ENCODE peak calls at places on chromosomes 7 and 10, in eight cellular contexts. T is GM10248; B is foreskin fibroblast; J is neural crest cell; P is ACHN; E is fibroblast of the aortic adventitia; F is heart right ventricle; Q is activated CD8-positive, alpha-beta memory T cell treated with anti-CD3 and anti-CD28 coated beads for 24 hours. D is an unnamed sample.
A peak's percentile ranks its signal among the peaks of the same experiment; 100 is the strongest.

GRCh38 chr7:39300276-39300675 is 265.9 kb upstream of the YAE1 start:
- DNase-seq in T (no peak), B (no peak), J (no peak), P (no peak), E (no peak), F (peak; percentile 17), Q (no peak), D (no peak)

GRCh38 chr7:26443761-26444160 is 152.1 kb downstream of the SNX10 start:
- DNase-seq in T (no peak), B (no peak), J (no peak), P (no peak), E (no peak), F (no peak), Q (no peak), D (no peak)

GRCh38 chr10:63494951-63495350 is 26.2 kb upstream of the REEP3 start:
- DNase-seq in T (no peak), B (no peak), J (no peak), P (no peak), E (no peak), F (no peak), Q (no peak), D (no peak)

GRCh38 chr7:32587431-32587948 is 92.2 kb downstream of the AVL9 start:
- DNase-seq in T (no peak), B (peak; percentile 79), J (no peak), P (peak; percentile 75), E (peak; percentile 64), F (no peak), Q (no peak), D (no peak)

GRCh38 chr7:151754142-151754590 is 122.7 kb downstream of the PRKAG2 start:
- DNase-seq in T (peak; percentile 64), B (peak; percentile 99), J (peak; percentile 73), P (peak; percentile 100), E (peak; percentile 99), F (peak; percentile 80), Q (no peak), D (no peak)

GRCh38 chr10:1182280-1183032 is 126.3 kb downstream of the WDR37 start:
- DNase-seq in T (no peak), B (no peak), J (no peak), P (no peak), E (no peak), F (no peak), Q (no peak), D (no peak)

GRCh38 chr10:35700490-35700887 is 58.4 kb upstream of the FZD8 start:
- DNase-seq in T (no peak), B (no peak), J (no peak), P (no peak), E (no peak), F (no peak), Q (no peak), D (no peak)

GRCh38 chr7:110677405-110677804 is 413.5 kb upstream of the LRRN3 start:
- DNase-seq in T (no peak), B (no peak), J (no peak), P (no peak), E (no peak), F (no peak), Q (no peak), D (no peak)

GRCh38 chr10:17056781-17057191 is 72.8 kb downstream of the CUBN start:
- DNase-seq in T (no peak), B (peak; percentile 87), J (no peak), P (no peak), E (peak; percentile 93), F (no peak), Q (no peak), D (no peak)

GRCh38 chr10:5628366-5628765 is 38.0 kb downstream of the ASB13 start:
- DNase-seq in T (no peak), B (no peak), J (no peak), P (no peak), E (peak; percentile 83), F (no peak), Q (no peak), D (no peak)

GRCh38 chr7:158957507-158957900 is 101.1 kb downstream of the DYNC2I1 start:
- DNase-seq in T (no peak), B (no peak), J (no peak), P (no peak), E (no peak), F (no peak), Q (no peak), D (no peak)

GRCh38 chr10:96991313-96991841 is 159.3 kb downstream of the LCOR start:
- DNase-seq in T (no peak), B (peak; percentile 72), J (no peak), P (peak; percentile 36), E (peak; percentile 71), F (no peak), Q (no peak), D (no peak)

GRCh38 chr7:23664122-23664521 is 15.9 kb upstream of the FAM221A start:
- DNase-seq in T (no peak), B (no peak), J (no peak), P (no peak), E (no peak), F (no peak), Q (no peak), D (no peak)

GRCh38 chr10:116899626-116900025 is 50.3 kb downstream of the ENO4 start:
- DNase-seq in T (no peak), B (no peak), J (no peak), P (peak; percentile 44), E (no peak), F (no peak), Q (no peak), D (no peak)

GRCh38 chr7:786472-787255 is 45.6 kb upstream of the SUN1 start:
- DNase-seq in T (peak; percentile 88), B (peak; percentile 79), J (peak; percentile 66), P (peak; percentile 82), E (peak; percentile 68), F (peak; percentile 83), Q (peak; percentile 87), D (peak; percentile 52)

GRCh38 chr10:68099736-68100135 is 9.6 kb upstream of the MYPN start:
- DNase-seq in T (no peak), B (peak; percentile 82), J (no peak), P (no peak), E (peak; percentile 32), F (no peak), Q (no peak), D (no peak)

D was measured in T follicular helper cell.